ENCODE peak calls at places on chromosomes 4 and X, in six cellular contexts. One of them, this sample, is unnamed.

GRCh38 chr4:186854256-186854655 is 130.6 kb upstream of the FAT1 start:
- DNase-seq in lower leg skin: no peak
- DNase-seq in endodermal cell: no peak
- DNase-seq in neural progenitor cell: no peak
- DNase-seq in heart right ventricle: no peak
- DNase-seq in PC-3: peak
- DNase-seq in this sample: no peak

GRCh38 chr4:74682567-74683359 is 111.6 kb downstream of the BTC start:
- DNase-seq in PC-3: peak
- DNase-seq in lower leg skin: no peak
- DNase-seq in heart right ventricle: no peak
- DNase-seq in endodermal cell: peak
- DNase-seq in neural progenitor cell: no peak
- DNase-seq in this sample: no peak

GRCh38 chr4:108861339-108861738 is 98.5 kb upstream of the ETNPPL start:
- DNase-seq in lower leg skin: no peak
- DNase-seq in PC-3: peak
- DNase-seq in neural progenitor cell: peak
- DNase-seq in heart right ventricle: no peak
- DNase-seq in endodermal cell: peak
- DNase-seq in this sample: no peak

GRCh38 chr4:138688531-138689181 is 326.9 kb upstream of the NOCT start:
- DNase-seq in heart right ventricle: no peak
- DNase-seq in neural progenitor cell: no peak
- DNase-seq in PC-3: no peak
- DNase-seq in lower leg skin: no peak
- DNase-seq in endodermal cell: no peak
- DNase-seq in this sample: no peak

GRCh38 chr4:85180533-85180932 is 214.0 kb upstream of the WDFY3 start:
- DNase-seq in endodermal cell: no peak
- DNase-seq in PC-3: no peak
- DNase-seq in lower leg skin: no peak
- DNase-seq in neural progenitor cell: no peak
- DNase-seq in heart right ventricle: no peak
- DNase-seq in this sample: no peak

GRCh38 chr4:148881860-148882643 is 439.8 kb upstream of the NR3C2 start:
- DNase-seq in PC-3: no peak
- DNase-seq in endodermal cell: peak
- DNase-seq in neural progenitor cell: peak
- DNase-seq in lower leg skin: no peak
- DNase-seq in heart right ventricle: no peak
- DNase-seq in this sample: no peak

GRCh38 chr4:1194028-1194900 is 21.9 kb upstream of the SPON2 start:
- DNase-seq in PC-3: no peak
- DNase-seq in lower leg skin: no peak
- DNase-seq in heart right ventricle: peak
- DNase-seq in endodermal cell: peak
- DNase-seq in neural progenitor cell: no peak
- DNase-seq in this sample: peak

GRCh38 chrX:103779156-103779555 is 2.5 kb downstream of the PLP1 start:
- DNase-seq in lower leg skin: no peak
- DNase-seq in neural progenitor cell: peak
- DNase-seq in endodermal cell: no peak
- DNase-seq in PC-3: no peak
- DNase-seq in heart right ventricle: no peak
- DNase-seq in this sample: no peak

GRCh38 chr4:8593268-8594096 is 917 bp downstream of the CPZ start:
- DNase-seq in heart right ventricle: no peak
- DNase-seq in PC-3: no peak
- DNase-seq in neural progenitor cell: peak
- DNase-seq in lower leg skin: no peak
- DNase-seq in endodermal cell: peak
- DNase-seq in this sample: no peak

GRCh38 chrX:100687546-100687945 is 43.5 kb downstream of the SRPX2 start:
- DNase-seq in endodermal cell: no peak
- DNase-seq in PC-3: no peak
- DNase-seq in neural progenitor cell: no peak
- DNase-seq in lower leg skin: no peak
- DNase-seq in heart right ventricle: no peak
- DNase-seq in this sample: no peak

GRCh38 chr4:164761233-164761632 is 7.3 kb downstream of the SMIM31 start:
- DNase-seq in PC-3: no peak
- DNase-seq in endodermal cell: no peak
- DNase-seq in lower leg skin: no peak
- DNase-seq in neural progenitor cell: no peak
- DNase-seq in heart right ventricle: no peak
- DNase-seq in this sample: no peak

GRCh38 chr4:82975792-82976191 is 34.8 kb downstream of the LIN54 start:
- DNase-seq in PC-3: no peak
- DNase-seq in heart right ventricle: no peak
- DNase-seq in lower leg skin: no peak
- DNase-seq in neural progenitor cell: no peak
- DNase-seq in endodermal cell: no peak
- DNase-seq in this sample: no peak

GRCh38 chrX:23786268-23786815 is 3.4 kb downstream of the SAT1 start:
- DNase-seq in lower leg skin: no peak
- DNase-seq in neural progenitor cell: no peak
- DNase-seq in heart right ventricle: no peak
- DNase-seq in PC-3: no peak
- DNase-seq in endodermal cell: no peak
- DNase-seq in this sample: no peak

GRCh38 chr4:177442623-177443155 is 452 bp upstream of the AGA start:
- DNase-seq in lower leg skin: no peak
- DNase-seq in heart right ventricle: no peak
- DNase-seq in endodermal cell: no peak
- DNase-seq in PC-3: no peak
- DNase-seq in neural progenitor cell: no peak
- DNase-seq in this sample: no peak

GRCh38 chrX:53433651-53434639 is at the start of gene HSD17B10:
- DNase-seq in heart right ventricle: peak
- DNase-seq in lower leg skin: peak
- DNase-seq in neural progenitor cell: peak
- DNase-seq in endodermal cell: peak
- DNase-seq in PC-3: peak
- DNase-seq in this sample: peak

GRCh38 chr4:24471623-24472510 is 112.5 kb downstream of the DHX15 start:
- DNase-seq in heart right ventricle: peak
- DNase-seq in lower leg skin: no peak
- DNase-seq in PC-3: no peak
- DNase-seq in neural progenitor cell: peak
- DNase-seq in endodermal cell: peak
- DNase-seq in this sample: no peak

GRCh38 chrX:140572724-140573123 is 67.9 kb upstream of the SOX3 start:
- DNase-seq in heart right ventricle: no peak
- DNase-seq in PC-3: peak
- DNase-seq in lower leg skin: no peak
- DNase-seq in endodermal cell: peak
- DNase-seq in neural progenitor cell: peak
- DNase-seq in this sample: no peak

GRCh38 chrX:134721766-134722532 is 63.7 kb upstream of the PLAC1 start:
- DNase-seq in neural progenitor cell: no peak
- DNase-seq in endodermal cell: no peak
- DNase-seq in heart right ventricle: no peak
- DNase-seq in PC-3: peak
- DNase-seq in lower leg skin: no peak
- DNase-seq in this sample: no peak

GRCh38 chrX:149521438-149521837 is 16.3 kb upstream of the IDS start:
- DNase-seq in PC-3: no peak
- DNase-seq in heart right ventricle: no peak
- DNase-seq in neural progenitor cell: no peak
- DNase-seq in lower leg skin: no peak
- DNase-seq in endodermal cell: no peak
- DNase-seq in this sample: no peak
- TF ChIP-seq CTCF in PC-3: no peak
- TF ChIP-seq CTCF in heart right ventricle: no peak
- TF ChIP-seq CTCF in neural progenitor cell: no peak
- TF ChIP-seq CTCF in lower leg skin: no peak
- TF ChIP-seq CTCF in endodermal cell: no peak
- TF ChIP-seq CTCF in this sample: no peak

GRCh38 chr4:110596431-110596830 is 26.4 kb downstream of the PITX2 start:
- DNase-seq in endodermal cell: no peak
- DNase-seq in lower leg skin: no peak
- DNase-seq in neural progenitor cell: no peak
- DNase-seq in PC-3: no peak
- DNase-seq in heart right ventricle: no peak
- DNase-seq in this sample: no peak
- TF ChIP-seq CTCF in endodermal cell: no peak
- TF ChIP-seq CTCF in lower leg skin: no peak
- TF ChIP-seq CTCF in neural progenitor cell: no peak
- TF ChIP-seq CTCF in PC-3: no peak
- TF ChIP-seq CTCF in heart right ventricle: no peak
- TF ChIP-seq CTCF in this sample: no peak

DNA sequence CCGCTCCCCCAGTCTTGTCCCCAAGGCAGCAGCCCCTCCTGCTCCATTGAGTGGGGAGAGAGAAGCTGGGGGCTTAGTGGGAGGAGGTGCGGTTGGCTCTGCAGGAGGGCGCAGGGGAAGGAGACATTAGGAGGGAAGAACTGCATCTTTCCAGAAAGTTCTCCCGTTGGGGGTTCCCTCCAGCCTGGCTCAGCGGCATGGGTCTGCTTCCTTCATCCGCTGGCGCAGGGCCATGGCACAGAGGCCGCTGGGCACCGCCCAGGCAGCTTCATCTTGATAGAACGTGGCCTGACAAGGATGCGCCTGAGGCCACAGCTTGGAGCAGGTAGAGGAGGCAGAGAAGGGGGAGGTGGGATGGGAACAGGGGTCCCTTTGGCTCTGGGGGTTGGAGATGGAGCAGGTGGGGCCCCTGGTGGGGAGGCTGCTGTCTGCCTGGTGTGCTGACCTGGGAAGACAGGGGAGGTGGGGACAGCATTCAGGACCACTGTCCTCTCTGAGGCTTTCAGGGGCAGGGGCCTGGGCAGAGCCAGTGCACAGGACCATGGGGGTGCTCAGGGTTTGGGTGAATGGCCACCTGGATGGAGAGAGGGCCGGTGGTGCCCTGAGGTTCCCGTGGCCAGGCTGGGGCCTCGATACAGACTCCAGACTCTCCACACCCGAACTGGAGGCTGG is 12.1 kb downstream of the DOK7 start:
- DNase-seq in endodermal cell: no peak
- DNase-seq in heart right ventricle: no peak
- DNase-seq in PC-3: no peak
- DNase-seq in neural progenitor cell: peak
- DNase-seq in lower leg skin: no peak
- DNase-seq in this sample: no peak
- TF ChIP-seq CTCF in endodermal cell: no peak
- TF ChIP-seq CTCF in heart right ventricle: no peak
- TF ChIP-seq CTCF in PC-3: no peak
- TF ChIP-seq CTCF in neural progenitor cell: no peak
- TF ChIP-seq CTCF in lower leg skin: no peak
- TF ChIP-seq CTCF in this sample: no peak

GRCh38 chr4:183505556-183506388 is 914 bp downstream of the ING2 start:
- DNase-seq in endodermal cell: peak
- DNase-seq in PC-3: peak
- DNase-seq in heart right ventricle: peak
- DNase-seq in lower leg skin: peak
- DNase-seq in neural progenitor cell: peak
- DNase-seq in this sample: peak

GRCh38 chr4:183506389-183506735 is 1.5 kb downstream of the ING2 start:
- DNase-seq in PC-3: no peak
- DNase-seq in neural progenitor cell: no peak
- DNase-seq in lower leg skin: no peak
- DNase-seq in heart right ventricle: no peak
- DNase-seq in endodermal cell: no peak
- DNase-seq in this sample: no peak

GRCh38 chr4:183504930-183505555 is at the start of gene ING2:
- DNase-seq in neural progenitor cell: peak
- DNase-seq in heart right ventricle: no peak
- DNase-seq in endodermal cell: no peak
- DNase-seq in lower leg skin: peak
- DNase-seq in PC-3: no peak
- DNase-seq in this sample: no peak

GRCh38 chr4:183503497-183504063 is 1.3 kb upstream of the ING2 start:
- DNase-seq in neural progenitor cell: no peak
- DNase-seq in lower leg skin: no peak
- DNase-seq in endodermal cell: no peak
- DNase-seq in PC-3: peak
- DNase-seq in heart right ventricle: no peak
- DNase-seq in this sample: no peak

DNA sequence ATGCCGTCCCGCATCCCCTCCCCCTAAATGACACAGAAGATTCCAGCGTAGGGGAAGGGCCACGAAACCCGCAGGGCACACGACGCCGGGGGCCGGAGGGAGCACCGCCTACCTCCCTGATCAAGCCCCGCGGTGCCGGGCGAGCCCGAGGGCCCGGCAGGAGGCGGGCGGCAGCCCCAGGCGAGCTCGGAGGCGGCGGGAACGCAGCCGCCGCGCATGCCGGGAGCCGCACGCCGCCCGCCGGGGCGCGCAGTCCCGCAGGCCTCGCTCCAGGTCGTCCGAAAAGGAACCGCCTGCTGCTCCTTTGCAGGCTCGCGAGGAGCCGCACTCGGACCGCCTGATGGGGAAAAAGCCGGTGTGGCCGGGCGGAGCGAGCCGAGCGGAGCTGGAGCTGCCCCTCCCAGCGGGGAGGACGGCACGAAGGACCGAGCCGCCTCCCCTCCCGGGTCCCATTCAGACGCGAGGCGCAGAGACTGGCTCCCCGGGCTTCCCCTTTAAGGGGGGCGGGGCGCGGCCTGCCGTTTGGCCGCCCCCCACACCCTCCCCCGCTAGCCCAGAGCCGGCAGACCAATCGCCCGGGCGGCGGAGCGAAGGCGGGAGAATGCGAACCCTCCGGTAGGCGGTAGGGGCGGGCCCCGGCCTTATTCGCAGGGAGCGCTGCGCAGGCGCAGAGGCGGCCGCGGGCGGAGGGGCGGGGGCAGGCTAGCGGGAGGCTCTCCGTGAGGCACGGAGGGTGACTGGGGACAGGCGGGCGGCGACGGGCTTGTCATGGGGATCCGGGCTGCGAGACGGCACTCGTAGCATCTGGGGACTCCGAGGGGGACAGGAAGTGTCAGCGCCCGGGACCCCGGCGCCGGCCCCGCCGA is 561 bp upstream of the ING2 start:
- DNase-seq in lower leg skin: peak
- DNase-seq in neural progenitor cell: peak
- DNase-seq in heart right ventricle: peak
- DNase-seq in endodermal cell: peak
- DNase-seq in PC-3: peak
- DNase-seq in this sample: peak
- TF ChIP-seq CTCF in lower leg skin: no peak
- TF ChIP-seq CTCF in neural progenitor cell: peak
- TF ChIP-seq CTCF in heart right ventricle: peak
- TF ChIP-seq CTCF in endodermal cell: peak
- TF ChIP-seq CTCF in PC-3: no peak
- TF ChIP-seq CTCF in this sample: no peak

GRCh38 chr4:100508691-100509090 is 9.1 kb downstream of the EMCN start:
- DNase-seq in PC-3: no peak
- DNase-seq in neural progenitor cell: no peak
- DNase-seq in heart right ventricle: no peak
- DNase-seq in endodermal cell: no peak
- DNase-seq in lower leg skin: no peak
- DNase-seq in this sample: no peak

GRCh38 chr4:100509386-100509785 is 8.4 kb downstream of the EMCN start:
- DNase-seq in neural progenitor cell: no peak
- DNase-seq in lower leg skin: no peak
- DNase-seq in endodermal cell: no peak
- DNase-seq in PC-3: no peak
- DNase-seq in heart right ventricle: no peak
- DNase-seq in this sample: no peak

GRCh38 chr4:100504086-100504874 is 13.5 kb downstream of the EMCN start:
- DNase-seq in neural progenitor cell: no peak
- DNase-seq in endodermal cell: peak
- DNase-seq in PC-3: no peak
- DNase-seq in lower leg skin: no peak
- DNase-seq in heart right ventricle: no peak
- DNase-seq in this sample: no peak
- TF ChIP-seq CTCF in neural progenitor cell: peak
- TF ChIP-seq CTCF in endodermal cell: peak
- TF ChIP-seq CTCF in PC-3: peak
- TF ChIP-seq CTCF in lower leg skin: no peak
- TF ChIP-seq CTCF in heart right ventricle: no peak
- TF ChIP-seq CTCF in this sample: no peak

This sample was measured in coronary artery.